ENCODE peak calls at places on chromosomes 3 and 15, in ten cellular contexts. V, J, T, G, A, B, R, F, D and C are unnamed samples.

GRCh38 chr15:76158250-76158649 is 98.5 kb downstream of the TMEM266 start:
- DNase-seq in V (no peak), J (no peak), T (no peak), G (no peak), A (no peak), B (no peak), R (no peak), F (no peak), D (no peak), C (no peak)

GRCh38 chr15:36738817-36739216 is 159.4 kb downstream of the CDIN1 start:
- DNase-seq in V (no peak), J (no peak), T (no peak), G (no peak), A (no peak), B (peak; percentile 57), R (no peak), F (no peak), D (no peak), C (no peak)

GRCh38 chr15:92810418-92811138 is 89.5 kb upstream of the CHD2 start:
- DNase-seq in V (no peak), J (peak; percentile 83), T (no peak), G (no peak), A (peak; percentile 78), B (peak; percentile 85), R (peak; percentile 85), F (no peak), D (peak; percentile 85), C (no peak)

GRCh38 chr15:85044251-85044853 is 62.7 kb downstream of the PDE8A start:
- DNase-seq in V (no peak), J (no peak), T (peak; percentile 37), G (no peak), A (peak; percentile 67), B (peak; percentile 85), R (peak; percentile 61), F (peak; percentile 36), D (no peak), C (peak; percentile 29)

GRCh38 chr3:88641033-88641604 is 466.3 kb upstream of the EPHA3 start:
- DNase-seq in V (no peak), J (no peak), T (no peak), G (no peak), A (no peak), B (no peak), R (no peak), F (no peak), D (no peak), C (no peak)

GRCh38 chr15:85002517-85002916 is 20.9 kb downstream of the PDE8A start:
- DNase-seq in V (no peak), J (no peak), T (no peak), G (no peak), A (no peak), B (no peak), R (no peak), F (no peak), D (no peak), C (no peak)

GRCh38 chr15:63157891-63158431 is 684 bp upstream of the RPS27L start:
- DNase-seq in V (no peak), J (peak; percentile 28), T (peak; percentile 53), G (no peak), A (peak; percentile 76), B (peak; percentile 87), R (peak; percentile 70), F (peak; percentile 28), D (no peak), C (no peak)

GRCh38 chr3:13073042-13073906 is at the start of gene IQSEC1:
- DNase-seq in V (no peak), J (peak; percentile 62), T (no peak), G (no peak), A (no peak), B (peak; percentile 9), R (no peak), F (peak; percentile 60), D (no peak), C (no peak)

GRCh38 chr3:170321326-170322034 is 36.0 kb upstream of the SKIL start:
- DNase-seq in V (no peak), J (no peak), T (no peak), G (no peak), A (no peak), B (no peak), R (no peak), F (no peak), D (no peak), C (no peak)

GRCh38 chr15:96361309-96362000 is 31.0 kb downstream of the NR2F2 start:
- DNase-seq in V (no peak), J (no peak), T (no peak), G (no peak), A (no peak), B (no peak), R (peak; percentile 38), F (no peak), D (no peak), C (no peak)

GRCh38 chr3:69767571-69767970 is 28.3 kb downstream of the MITF start:
- DNase-seq in V (no peak), J (peak; percentile 83), T (no peak), G (no peak), A (no peak), B (no peak), R (peak; percentile 61), F (no peak), D (peak; percentile 19), C (no peak)

GRCh38 chr3:175695251-175695650 is 836.1 kb downstream of the NAALADL2 start:
- DNase-seq in V (no peak), J (no peak), T (no peak), G (no peak), A (no peak), B (no peak), R (no peak), F (no peak), D (no peak), C (no peak)

GRCh38 chr3:124965413-124965812 is 30.9 kb upstream of the MUC13 start:
- DNase-seq in V (no peak), J (no peak), T (no peak), G (no peak), A (no peak), B (no peak), R (no peak), F (no peak), D (no peak), C (no peak)

GRCh38 chr3:39427506-39427905 is 21.0 kb downstream of the RPSA start:
- DNase-seq in V (no peak), J (no peak), T (no peak), G (no peak), A (no peak), B (no peak), R (no peak), F (no peak), D (no peak), C (no peak)

GRCh38 chr15:99566157-99566900 is 545 bp downstream of the MEF2A start:
- DNase-seq in V (no peak), J (peak; percentile 50), T (no peak), G (peak; percentile 81), A (peak; percentile 33), B (no peak), R (peak; percentile 39), F (peak; percentile 1), D (peak; percentile 14), C (no peak)

GRCh38 chr15:99562238-99562637 is 3.5 kb upstream of the MEF2A start:
- DNase-seq in V (no peak), J (no peak), T (no peak), G (no peak), A (no peak), B (no peak), R (no peak), F (no peak), D (no peak), C (peak; percentile 39)

GRCh38 chr15:99565031-99565280 is 828 bp upstream of the MEF2A start:
- DNase-seq in V (no peak), J (no peak), T (no peak), G (peak; percentile 89), A (no peak), B (no peak), R (no peak), F (no peak), D (no peak), C (no peak)

GRCh38 chr15:99565281-99566156 is at the start of gene MEF2A:
- DNase-seq in V (peak; percentile 54), J (peak; percentile 97), T (peak; percentile 89), G (peak; percentile 95), A (peak; percentile 95), B (peak; percentile 96), R (peak; percentile 95), F (peak; percentile 93), D (peak; percentile 87), C (peak; percentile 91)

DNA sequence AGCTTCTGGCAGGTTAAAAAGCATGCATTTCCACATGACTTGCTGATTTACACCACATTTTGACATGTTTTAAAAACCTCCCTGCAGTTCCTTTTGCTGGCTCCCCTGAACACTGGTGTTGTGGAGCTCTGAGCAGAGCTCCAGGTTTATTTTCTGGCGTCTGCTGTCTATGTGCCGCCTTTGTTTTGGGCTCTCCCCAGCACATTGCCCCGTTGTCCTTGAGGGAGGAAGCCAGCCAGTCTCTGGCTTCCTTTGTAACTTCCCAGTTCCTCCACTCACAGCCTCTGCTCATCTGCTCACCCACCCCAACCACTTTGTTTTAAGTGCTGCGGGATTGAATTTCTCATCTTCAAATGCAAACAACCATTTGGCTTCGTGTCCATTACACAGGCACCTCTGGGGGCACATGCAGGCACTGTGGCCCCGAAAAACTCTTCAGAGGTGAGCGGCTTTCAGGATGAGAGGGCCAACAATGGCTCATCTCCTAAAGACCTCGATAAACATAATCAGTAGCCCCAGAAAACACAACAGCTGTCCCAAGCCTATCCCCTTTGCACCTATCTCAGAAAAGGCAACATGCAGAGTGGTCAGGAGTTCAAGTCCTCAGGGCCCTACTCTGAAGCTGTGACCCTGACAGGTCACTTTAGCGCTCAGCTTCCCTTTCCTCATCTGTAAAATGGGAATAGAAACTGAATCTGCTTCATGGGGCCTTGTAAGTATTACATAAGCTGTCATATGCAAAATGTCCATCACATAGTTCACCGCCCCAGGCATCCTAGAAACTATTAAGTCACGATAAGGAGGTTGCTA is 1.4 kb upstream of the MEF2A start:
- DNase-seq in V (no peak), J (no peak), T (no peak), G (no peak), A (no peak), B (peak; percentile 27), R (peak; percentile 55), F (peak; percentile 12), D (no peak), C (no peak)
- H3K4me3 ChIP-seq in V (peak overlapping the region; percentile 47), J (peak overlapping the region; percentile 83), T (peak overlapping the region; percentile 38), G (peak overlapping the region; percentile 95), A (peak overlapping the region; percentile 44), B (no peak overlapping the region), R (peak overlapping the region; percentile 83), F (peak overlapping the region; percentile 19), D (peak overlapping the region; percentile 95), C (peak overlapping the region; percentile 81)

GRCh38 chr3:128372281-128372680 is 94.4 kb downstream of the DNAJB8 start:
- DNase-seq in V (no peak), J (no peak), T (no peak), G (no peak), A (no peak), B (no peak), R (no peak), F (no peak), D (no peak), C (no peak)
- H3K4me3 ChIP-seq in V (no peak overlapping the region), J (no peak overlapping the region), T (no peak overlapping the region), G (no peak overlapping the region), A (no peak overlapping the region), B (no peak overlapping the region), R (no peak overlapping the region), F (no peak overlapping the region), D (no peak overlapping the region), C (no peak overlapping the region)

GRCh38 chr3:132135628-132136333 is 101.0 kb upstream of the CPNE4 start:
- DNase-seq in V (peak; percentile 27), J (no peak), T (peak; percentile 95), G (no peak), A (no peak), B (peak; percentile 92), R (no peak), F (no peak), D (no peak), C (no peak)
- H3K4me3 ChIP-seq in V (no peak overlapping the region), J (no peak overlapping the region), T (peak overlapping the region; percentile 51), G (no peak overlapping the region), A (no peak overlapping the region), B (peak overlapping the region; percentile 48), R (no peak overlapping the region), F (no peak overlapping the region), D (no peak overlapping the region), C (no peak overlapping the region)

GRCh38 chr3:57161915-57162314 is 3.2 kb downstream of the IL17RD start:
- DNase-seq in V (no peak), J (no peak), T (no peak), G (no peak), A (no peak), B (no peak), R (no peak), F (no peak), D (no peak), C (no peak)
- H3K4me3 ChIP-seq in V (no peak overlapping the region), J (no peak overlapping the region), T (no peak overlapping the region), G (no peak overlapping the region), A (no peak overlapping the region), B (no peak overlapping the region), R (no peak overlapping the region), F (no peak overlapping the region), D (no peak overlapping the region), C (no peak overlapping the region)